ENCODE peak calls at places on chromosomes 4 and X, in five cellular contexts. A is osteoblast; D is CD8-positive, alpha-beta T cell; M is right lobe of liver; G is mucosa of descending colon. K is an unnamed sample.

GRCh38 chr4:184688447-184688846 is 38.9 kb downstream of the PRIMPOL start:
- DNase-seq in A (peak), M (no peak), G (no peak), D (no peak), K (no peak)

GRCh38 chr4:86019362-86019761 is 340.5 kb downstream of the MAPK10 start:
- DNase-seq in M (no peak), A (no peak), G (no peak), D (no peak), K (no peak)

GRCh38 chrX:71492086-71493065 is 40.5 kb upstream of the OGT start:
- DNase-seq in M (peak), A (peak), D (peak), G (peak), K (peak)

GRCh38 chr4:61373901-61374611 is 173.9 kb downstream of the ADGRL3 start:
- DNase-seq in G (no peak), M (no peak), A (peak), D (no peak), K (no peak)

GRCh38 chr4:164408831-164409230 is 345.1 kb upstream of the SMIM31 start:
- DNase-seq in D (no peak), A (no peak), G (no peak), M (no peak), K (no peak)

GRCh38 chr4:19927381-19927780 is 324.3 kb upstream of the SLIT2 start:
- DNase-seq in M (no peak), G (no peak), A (no peak), D (no peak), K (no peak)

GRCh38 chrX:72402614-72403013 is 96.9 kb upstream of the CITED1 start:
- DNase-seq in A (no peak), D (no peak), G (no peak), M (no peak), K (no peak)

GRCh38 chr4:89733936-89734335 is 103.0 kb downstream of the SNCA start:
- DNase-seq in A (no peak), M (no peak), D (no peak), G (no peak), K (no peak)

GRCh38 chr4:36242629-36243354 is 1.5 kb downstream of the ARAP2 start:
- DNase-seq in G (no peak), M (no peak), D (no peak), A (no peak), K (no peak)

GRCh38 chr4:47926667-47927258 is 12.4 kb upstream of the NFXL1 start:
- DNase-seq in M (no peak), D (peak), A (peak), G (no peak), K (no peak)

GRCh38 chrX:44223150-44223549 is 120.3 kb downstream of the EFHC2 start:
- DNase-seq in G (no peak), A (no peak), D (no peak), M (no peak), K (no peak)

GRCh38 chrX:87525771-87526229 is 8.2 kb downstream of the KLHL4 start:
- DNase-seq in G (no peak), M (no peak), A (peak), D (no peak), K (no peak)

GRCh38 chr4:107577743-107578142 is 142.3 kb downstream of the PAPSS1 start:
- DNase-seq in D (no peak), M (no peak), A (no peak), G (no peak), K (no peak)

GRCh38 chrX:64338296-64338695 is 57.0 kb downstream of the MTMR8 start:
- DNase-seq in A (no peak), M (no peak), D (no peak), G (no peak), K (no peak)

GRCh38 chr4:59553063-59553738 is 1646.9 kb upstream of the ADGRL3 start:
- DNase-seq in A (no peak), D (no peak), G (no peak), M (no peak), K (no peak)

GRCh38 chrX:1351981-1352714 is 15.6 kb downstream of the IL3RA start:
- DNase-seq in A (no peak), G (peak), D (no peak), M (peak), K (no peak)

GRCh38 chr4:155208258-155209054 is at the start of gene NPY2R:
- DNase-seq in A (peak), M (no peak), D (no peak), G (peak), K (no peak)
- H3K4me3 ChIP-seq in A (peak), M (no peak), D (no peak), G (no peak), K (peak)

DNA sequence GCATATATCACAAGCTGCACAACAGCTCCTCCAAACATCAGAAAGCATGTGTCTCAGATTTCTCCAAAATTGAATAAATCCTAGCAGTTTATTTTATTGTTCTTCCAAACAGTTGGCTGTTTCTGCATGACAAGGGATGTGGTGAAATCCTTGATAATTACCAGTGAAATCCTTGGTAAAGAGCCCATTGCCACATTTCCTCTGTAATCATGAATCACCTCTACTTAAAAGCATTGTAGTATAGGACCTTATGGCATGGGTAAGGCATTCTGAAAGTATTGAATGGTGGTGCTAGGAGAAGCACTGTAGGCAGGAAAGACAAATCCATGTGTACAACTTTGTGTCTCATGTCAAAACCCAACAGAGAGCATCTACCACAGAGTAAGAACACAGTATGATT is 135.8 kb upstream of the NDST3 start:
- DNase-seq in D (no peak), M (no peak), A (no peak), G (no peak), K (no peak)
- TF ChIP-seq CTCF in D (no peak), M (no peak), A (no peak), G (no peak), K (no peak)

DNA sequence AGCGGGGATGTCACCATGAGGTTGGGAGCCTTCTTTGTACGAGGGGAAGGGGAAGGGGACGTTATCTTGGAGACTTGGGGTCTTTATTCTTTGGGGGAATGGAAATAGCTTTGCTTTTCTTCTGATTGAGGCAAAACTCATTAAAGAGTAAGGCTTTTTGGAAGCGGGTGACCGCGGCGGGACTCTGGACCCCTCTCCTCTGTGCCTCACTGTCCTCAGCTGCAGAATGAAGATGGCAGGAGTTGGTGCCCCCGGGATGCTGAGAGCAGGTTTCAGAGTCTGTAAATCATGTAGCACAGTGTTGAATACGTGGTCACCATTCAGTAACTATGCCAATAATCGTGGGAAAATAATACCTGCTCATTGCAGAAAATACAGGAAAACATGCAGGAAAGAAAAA is 32.1 kb downstream of the HTT-AS start:
- DNase-seq in M (no peak), D (no peak), G (no peak), A (peak), K (no peak)
- H3K4me3 ChIP-seq in M (peak), D (peak), G (no peak), A (peak), K (peak)

GRCh38 chr4:16226816-16227461 is 668 bp upstream of the TAPT1 start:
- DNase-seq in G (peak), M (peak), D (peak), A (peak), K (peak)
- TF ChIP-seq CTCF in G (no peak), M (no peak), D (no peak), A (no peak), K (no peak)

DNA sequence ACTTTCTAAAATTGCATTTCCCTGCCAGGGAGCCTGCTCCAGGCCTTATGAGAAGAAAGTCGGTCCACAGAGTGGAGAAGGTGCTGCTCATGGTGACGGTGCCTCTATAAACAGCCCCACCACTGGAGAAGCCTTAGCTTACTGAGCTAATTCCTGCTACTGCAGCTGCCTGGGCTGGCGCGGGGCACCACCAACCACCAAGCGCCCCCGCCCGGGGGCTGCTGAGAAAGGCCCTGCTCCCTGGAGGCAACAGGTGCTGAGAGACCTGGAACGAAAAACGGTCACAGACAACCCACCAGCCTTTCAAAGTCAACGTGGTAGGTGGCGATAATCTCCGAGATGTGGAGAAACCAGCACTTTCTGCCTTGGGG is 2.9 kb downstream of the HCFC1 start:
- DNase-seq in M (peak), G (no peak), A (no peak), D (peak), K (no peak)
- H3K4me3 ChIP-seq in M (peak), G (no peak), A (peak), D (peak), K (peak)